ENCODE peak calls at places on chromosomes 2 and 18, in six cellular contexts. One of them, this sample, is unnamed.

GRCh38 chr18:32769242-32770180 is 3.3 kb downstream of the KLHL14 start:
- DNase-seq in transverse colon: no peak
- DNase-seq in stomach: no peak
- DNase-seq in ovary: peak
- DNase-seq in H1: no peak
- DNase-seq in A549: no peak
- DNase-seq in this sample: no peak

GRCh38 chr2:71545572-71546274 is 92.4 kb downstream of the DYSF start:
- DNase-seq in transverse colon: peak
- DNase-seq in stomach: no peak
- DNase-seq in ovary: peak
- DNase-seq in H1: peak
- DNase-seq in A549: peak
- DNase-seq in this sample: peak

GRCh38 chr2:205682239-205683021 is at the start of gene NRP2:
- DNase-seq in transverse colon: peak
- DNase-seq in stomach: peak
- DNase-seq in ovary: peak
- DNase-seq in H1: peak
- DNase-seq in A549: peak
- DNase-seq in this sample: peak

GRCh38 chr2:143629344-143629743 is 500.1 kb downstream of the ARHGAP15 start:
- DNase-seq in transverse colon: no peak
- DNase-seq in stomach: no peak
- DNase-seq in ovary: no peak
- DNase-seq in H1: no peak
- DNase-seq in A549: no peak
- DNase-seq in this sample: no peak

GRCh38 chr18:56565596-56566355 is 72.6 kb downstream of the TXNL1 start:
- DNase-seq in transverse colon: no peak
- DNase-seq in stomach: no peak
- DNase-seq in ovary: no peak
- DNase-seq in H1: no peak
- DNase-seq in A549: no peak
- DNase-seq in this sample: no peak

GRCh38 chr2:179373826-179374225 is 109.2 kb upstream of the SESTD1 start:
- DNase-seq in transverse colon: no peak
- DNase-seq in stomach: no peak
- DNase-seq in ovary: no peak
- DNase-seq in H1: no peak
- DNase-seq in A549: no peak
- DNase-seq in this sample: no peak

GRCh38 chr2:47223980-47224379 is 68.9 kb upstream of the STPG4 start:
- DNase-seq in transverse colon: no peak
- DNase-seq in stomach: no peak
- DNase-seq in ovary: no peak
- DNase-seq in H1: no peak
- DNase-seq in A549: no peak
- DNase-seq in this sample: no peak

GRCh38 chr2:150885236-150885635 is 376.4 kb downstream of the RBM43 start:
- DNase-seq in transverse colon: no peak
- DNase-seq in stomach: no peak
- DNase-seq in ovary: no peak
- DNase-seq in H1: no peak
- DNase-seq in A549: no peak
- DNase-seq in this sample: no peak

GRCh38 chr2:144162652-144163051 is 357.3 kb downstream of the ZEB2 start:
- DNase-seq in transverse colon: peak
- DNase-seq in stomach: peak
- DNase-seq in ovary: no peak
- DNase-seq in H1: no peak
- DNase-seq in A549: peak
- DNase-seq in this sample: no peak

GRCh38 chr2:224807153-224807964 is 91.2 kb upstream of the CCDC195 start:
- DNase-seq in transverse colon: no peak
- DNase-seq in stomach: no peak
- DNase-seq in ovary: no peak
- DNase-seq in H1: no peak
- DNase-seq in A549: peak
- DNase-seq in this sample: no peak

GRCh38 chr18:3450358-3451107 is 561 bp downstream of the TGIF1 start:
- DNase-seq in transverse colon: peak
- DNase-seq in stomach: peak
- DNase-seq in ovary: peak
- DNase-seq in H1: no peak
- DNase-seq in A549: peak
- DNase-seq in this sample: peak

GRCh38 chr2:217529271-217529670 is 473.5 kb downstream of the TNS1 start:
- DNase-seq in transverse colon: no peak
- DNase-seq in stomach: no peak
- DNase-seq in ovary: no peak
- DNase-seq in H1: no peak
- DNase-seq in A549: no peak
- DNase-seq in this sample: no peak

GRCh38 chr18:35972197-35973000 is at the start of gene RMP24:
- DNase-seq in transverse colon: peak
- DNase-seq in stomach: peak
- DNase-seq in ovary: peak
- DNase-seq in H1: peak
- DNase-seq in A549: peak
- DNase-seq in this sample: peak
- TF ChIP-seq EP300 in transverse colon: no peak
- TF ChIP-seq EP300 in stomach: no peak
- TF ChIP-seq EP300 in ovary: no peak
- TF ChIP-seq EP300 in H1: no peak
- TF ChIP-seq EP300 in A549: no peak
- TF ChIP-seq EP300 in this sample: peak

DNA sequence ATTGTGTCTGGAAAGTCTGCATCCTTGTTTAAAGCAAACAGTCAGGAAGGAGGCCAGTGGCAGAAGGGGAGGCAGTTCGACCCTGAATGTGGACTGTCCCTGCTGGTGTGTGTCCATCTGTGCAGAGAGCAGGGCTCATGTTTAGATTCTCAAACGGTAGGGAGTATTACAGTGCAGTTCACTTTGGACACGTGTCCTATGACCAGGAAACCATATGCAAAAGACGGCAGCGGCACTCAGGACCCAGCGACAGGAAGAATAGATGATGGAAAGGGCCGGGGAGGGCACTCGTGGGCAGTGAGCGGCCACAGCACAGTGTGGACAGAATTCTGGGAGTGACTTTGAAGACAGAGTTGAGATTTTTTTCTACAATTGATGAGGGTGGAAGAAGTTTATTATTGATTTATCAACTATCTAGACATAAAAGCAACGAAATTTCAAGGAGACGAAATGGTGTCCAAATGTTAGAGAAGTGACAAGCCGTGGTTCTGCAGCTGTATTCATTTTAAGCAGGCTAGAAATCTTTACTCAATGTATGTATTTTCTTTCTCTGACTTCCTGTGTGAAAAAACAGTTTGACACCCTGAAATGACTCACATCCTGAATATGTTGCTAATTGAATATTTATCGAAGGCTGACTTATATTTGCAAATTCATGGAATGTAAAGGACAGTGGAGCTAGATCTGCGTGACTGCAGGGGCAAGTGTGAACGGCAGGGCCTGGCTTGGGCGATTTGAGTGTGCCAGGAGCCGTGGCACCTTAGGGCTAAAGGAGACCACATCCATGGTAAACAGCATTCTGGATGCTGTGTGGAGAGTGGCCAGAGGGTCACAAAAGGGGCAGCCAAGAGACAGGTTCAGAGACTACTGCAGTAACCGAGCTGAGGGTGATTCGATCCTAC is 214.2 kb downstream of the PTGR3 start:
- DNase-seq in transverse colon: peak
- DNase-seq in stomach: no peak
- DNase-seq in ovary: no peak
- DNase-seq in H1: no peak
- DNase-seq in A549: no peak
- DNase-seq in this sample: no peak
- TF ChIP-seq POLR2A in transverse colon: no peak
- TF ChIP-seq POLR2A in stomach: no peak
- TF ChIP-seq POLR2A in ovary: no peak
- TF ChIP-seq POLR2A in H1: no peak
- TF ChIP-seq POLR2A in A549: no peak
- TF ChIP-seq POLR2A in this sample: no peak

DNA sequence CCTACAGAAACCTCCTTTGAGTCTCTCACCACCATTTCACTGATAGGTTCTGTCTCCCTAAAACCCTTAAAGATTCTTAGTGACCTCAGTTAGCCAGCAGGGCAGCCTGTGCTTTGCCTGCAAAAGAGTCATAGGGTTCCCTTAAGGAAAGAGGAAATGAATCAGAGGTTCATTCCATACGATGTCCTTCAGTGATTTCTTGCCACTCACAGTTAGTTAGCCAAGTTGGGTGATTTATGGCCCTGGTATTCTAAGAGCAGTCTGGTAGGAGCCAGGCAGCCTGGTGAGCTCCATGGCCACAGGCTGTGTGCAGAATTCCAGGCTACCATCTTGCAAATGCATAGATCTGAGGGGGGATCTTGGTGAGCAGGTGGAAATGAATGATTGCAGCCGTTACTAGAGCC is 18.7 kb upstream of the CCBE1 start:
- DNase-seq in transverse colon: no peak
- DNase-seq in stomach: no peak
- DNase-seq in ovary: no peak
- DNase-seq in H1: no peak
- DNase-seq in A549: peak
- DNase-seq in this sample: no peak
- TF ChIP-seq EP300 in transverse colon: no peak
- TF ChIP-seq EP300 in stomach: no peak
- TF ChIP-seq EP300 in ovary: no peak
- TF ChIP-seq EP300 in H1: no peak
- TF ChIP-seq EP300 in A549: no peak
- TF ChIP-seq EP300 in this sample: no peak

DNA sequence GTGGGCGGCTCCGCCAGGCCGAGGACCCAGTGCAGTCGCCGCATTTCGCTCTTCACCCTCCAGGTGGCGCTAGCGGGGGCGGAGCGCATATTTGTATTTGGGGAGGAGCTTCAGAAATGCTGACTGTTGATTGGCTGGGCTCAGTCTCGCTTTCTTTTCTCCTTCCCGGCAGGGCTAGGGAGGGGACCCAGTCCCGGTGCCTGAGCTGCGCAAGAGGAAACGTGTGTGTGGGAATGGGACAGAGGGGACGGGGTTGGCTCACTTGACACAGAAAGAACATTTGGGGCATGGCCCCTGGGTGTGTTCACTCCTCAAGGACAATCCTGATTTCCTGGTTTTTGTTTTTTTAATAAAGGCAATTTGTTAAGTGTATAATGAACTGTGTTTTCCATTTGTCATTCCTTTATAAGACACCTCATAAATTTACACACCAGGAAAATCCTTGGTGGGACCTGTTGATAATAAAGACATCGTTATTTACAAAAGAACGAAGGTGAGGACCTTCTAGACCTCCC is 20.4 kb upstream of the DNMT3A start:
- DNase-seq in transverse colon: peak
- DNase-seq in stomach: peak
- DNase-seq in ovary: peak
- DNase-seq in H1: peak
- DNase-seq in A549: peak
- DNase-seq in this sample: peak
- TF ChIP-seq POLR2A in transverse colon: peak
- TF ChIP-seq POLR2A in stomach: peak
- TF ChIP-seq POLR2A in ovary: peak
- TF ChIP-seq POLR2A in H1: no peak
- TF ChIP-seq POLR2A in A549: peak
- TF ChIP-seq POLR2A in this sample: peak

DNA sequence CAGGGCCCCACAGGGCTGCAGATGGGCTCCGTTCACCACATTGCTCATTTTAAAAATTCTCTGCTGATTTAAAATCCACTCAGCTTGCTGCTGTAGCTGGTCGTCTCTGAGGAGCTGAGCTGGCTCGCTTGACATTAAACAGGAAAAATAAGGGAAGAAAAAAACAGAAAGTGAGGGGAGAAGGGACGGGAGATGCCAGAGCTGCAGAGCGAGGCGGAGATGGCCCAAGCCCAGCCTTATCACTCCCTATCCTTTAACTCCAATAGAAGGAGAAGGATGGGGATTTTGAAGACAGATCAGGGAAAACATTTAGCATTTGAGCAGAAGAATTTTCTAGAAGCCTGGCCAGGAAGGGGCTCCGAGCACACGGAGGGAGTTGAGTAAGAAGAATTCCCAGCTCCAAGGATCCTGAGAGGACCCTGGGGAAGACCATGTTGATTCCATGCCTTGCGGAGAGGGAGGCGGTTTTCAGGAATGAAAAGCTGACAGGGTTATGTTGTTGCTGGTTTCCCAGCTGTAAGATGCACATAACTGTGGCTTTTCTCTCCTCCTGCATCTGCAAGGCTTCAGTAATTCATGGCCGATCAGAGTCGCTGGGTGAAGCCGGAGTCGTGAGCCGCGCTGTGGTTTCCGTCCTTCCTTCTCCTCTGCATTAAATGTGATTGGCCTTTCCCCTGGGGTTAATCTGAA is 35.6 kb downstream of the TWIST2 start:
- DNase-seq in transverse colon: no peak
- DNase-seq in stomach: no peak
- DNase-seq in ovary: no peak
- DNase-seq in H1: no peak
- DNase-seq in A549: no peak
- DNase-seq in this sample: no peak
- TF ChIP-seq EP300 in transverse colon: no peak
- TF ChIP-seq EP300 in stomach: no peak
- TF ChIP-seq EP300 in ovary: no peak
- TF ChIP-seq EP300 in H1: no peak
- TF ChIP-seq EP300 in A549: no peak
- TF ChIP-seq EP300 in this sample: no peak

DNA sequence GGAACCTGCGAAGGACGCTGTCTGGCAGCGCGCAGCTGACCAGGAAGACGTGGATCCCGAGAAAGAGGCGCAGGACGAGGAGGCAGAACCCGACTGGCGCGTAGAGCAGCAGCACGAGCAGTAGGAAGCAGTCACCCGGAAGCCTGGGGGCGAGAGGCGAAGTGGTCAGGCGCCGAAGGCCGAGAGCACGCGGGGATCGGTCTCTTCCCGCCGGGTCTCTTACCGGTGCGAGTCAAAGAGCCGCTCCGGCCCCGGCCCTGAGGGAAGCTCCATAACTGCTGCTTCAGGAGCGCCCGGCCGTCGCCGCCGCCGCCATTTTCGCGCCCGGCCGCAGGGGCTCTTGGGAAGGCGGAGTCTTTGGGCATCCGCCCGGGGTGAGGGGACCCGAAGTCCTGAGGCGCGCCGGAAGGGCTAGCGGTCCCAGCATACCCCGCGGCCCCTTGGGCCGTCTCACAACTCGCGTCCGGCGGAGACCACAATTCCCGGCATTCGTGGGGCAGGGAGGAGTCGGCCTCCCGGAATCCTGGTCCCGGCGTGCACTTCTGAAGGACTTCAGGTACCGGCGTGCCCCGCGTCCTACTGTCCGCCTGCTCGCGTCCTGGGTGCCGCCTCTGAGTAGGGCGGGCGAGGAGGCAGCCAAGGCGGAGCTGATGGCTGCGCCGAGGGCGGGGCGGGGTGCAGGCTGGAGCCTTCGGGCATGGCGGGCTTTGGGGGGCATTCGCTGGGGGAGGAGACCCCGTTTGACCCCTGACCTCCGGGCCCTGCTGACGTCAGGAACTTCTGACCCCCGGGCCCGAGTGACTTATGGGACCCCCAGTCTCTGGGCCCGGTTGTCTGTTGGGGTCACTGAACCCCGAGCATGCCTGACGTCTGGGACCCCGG is at the start of the genes AUP1 and HTRA2:
- DNase-seq in transverse colon: peak
- DNase-seq in stomach: peak
- DNase-seq in ovary: peak
- DNase-seq in H1: peak
- DNase-seq in A549: peak
- DNase-seq in this sample: peak
- TF ChIP-seq POLR2A in transverse colon: peak
- TF ChIP-seq POLR2A in stomach: no peak
- TF ChIP-seq POLR2A in ovary: peak
- TF ChIP-seq POLR2A in H1: peak
- TF ChIP-seq POLR2A in A549: peak
- TF ChIP-seq POLR2A in this sample: peak

GRCh38 chr2:119431155-119431975 is at the start of gene TMEM37:
- DNase-seq in transverse colon: peak
- DNase-seq in stomach: peak
- DNase-seq in ovary: peak
- DNase-seq in H1: peak
- DNase-seq in A549: peak
- DNase-seq in this sample: peak
- TF ChIP-seq EP300 in transverse colon: no peak
- TF ChIP-seq EP300 in stomach: no peak
- TF ChIP-seq EP300 in ovary: no peak
- TF ChIP-seq EP300 in H1: no peak
- TF ChIP-seq EP300 in A549: no peak
- TF ChIP-seq EP300 in this sample: no peak